ENCODE peak calls at places on chromosomes 4 and X, in nine cellular contexts. N, V, Q, R, W, J, Z, K and D are unnamed samples.

GRCh38 chr4:175531405-175532091 is 280.5 kb downstream of the GPM6A start:
- DNase-seq in N (no peak), V (no peak), Q (no peak), R (peak; percentile 82), W (no peak), J (no peak), Z (no peak), K (peak; percentile 14), D (no peak)

GRCh38 chrX:119981286-119982070 is 37.9 kb upstream of the NKAP start:
- DNase-seq in N (peak; percentile 4), V (no peak), Q (no peak), R (peak; percentile 49), W (no peak), J (peak; percentile 26), Z (no peak), K (peak; percentile 33), D (peak; percentile 72)

GRCh38 chr4:46946914-46947313 is 37.9 kb upstream of the COX7B2 start:
- DNase-seq in N (no peak), V (no peak), Q (no peak), R (peak; percentile 26), W (no peak), J (no peak), Z (no peak), K (peak; percentile 86), D (peak; percentile 15)

GRCh38 chr4:86815653-86816052 is 33.5 kb downstream of the SLC10A6 start:
- DNase-seq in N (no peak), V (no peak), Q (no peak), R (no peak), W (no peak), J (no peak), Z (no peak), K (no peak), D (no peak)

GRCh38 chr4:73770917-73771316 is 30.5 kb downstream of the CXCL8 start:
- DNase-seq in N (no peak), V (no peak), Q (no peak), R (no peak), W (no peak), J (no peak), Z (no peak), K (no peak), D (peak; percentile 55)

GRCh38 chr4:133493776-133494175 is 344.7 kb downstream of the PCDH10 start:
- DNase-seq in N (no peak), V (no peak), Q (no peak), R (no peak), W (no peak), J (no peak), Z (no peak), K (no peak), D (no peak)

GRCh38 chr4:128812360-128812958 is 3.0 kb downstream of the JADE1 start:
- DNase-seq in N (peak; percentile 17), V (peak; percentile 29), Q (no peak), R (peak; percentile 92), W (peak; percentile 35), J (no peak), Z (peak; percentile 40), K (peak; percentile 83), D (peak; percentile 62)

GRCh38 chr4:88960576-88960975 is 96.4 kb downstream of the FAM13A start:
- DNase-seq in N (no peak), V (no peak), Q (no peak), R (no peak), W (no peak), J (no peak), Z (no peak), K (no peak), D (no peak)

GRCh38 chrX:121169099-121170035 is 122.0 kb downstream of the GLUD2 start:
- DNase-seq in N (no peak), V (no peak), Q (no peak), R (no peak), W (no peak), J (no peak), Z (no peak), K (no peak), D (no peak)

GRCh38 chr4:78058591-78059523 is 1.7 kb downstream of the FRAS1 start:
- DNase-seq in N (peak; percentile 12), V (no peak), Q (no peak), R (peak; percentile 68), W (no peak), J (peak; percentile 6), Z (no peak), K (peak; percentile 36), D (peak; percentile 23)

GRCh38 chr4:128573781-128574508 is 235.6 kb upstream of the JADE1 start:
- DNase-seq in N (no peak), V (no peak), Q (no peak), R (peak; percentile 89), W (no peak), J (no peak), Z (no peak), K (peak; percentile 74), D (no peak)

GRCh38 chr4:81421346-81422218 is 50.1 kb downstream of the RASGEF1B start:
- DNase-seq in N (no peak), V (no peak), Q (no peak), R (peak; percentile 36), W (no peak), J (no peak), Z (no peak), K (no peak), D (no peak)

GRCh38 chr4:996030-996993 is 3.1 kb upstream of the SLC26A1 start:
- DNase-seq in N (no peak), V (no peak), Q (no peak), R (no peak), W (no peak), J (no peak), Z (no peak), K (no peak), D (no peak)

GRCh38 chr4:138680251-138680650 is 335.3 kb upstream of the NOCT start:
- DNase-seq in N (no peak), V (no peak), Q (no peak), R (no peak), W (no peak), J (no peak), Z (no peak), K (no peak), D (no peak)

GRCh38 chr4:147693202-147693601 is 9.2 kb upstream of the PRMT9 start:
- DNase-seq in N (no peak), V (no peak), Q (no peak), R (no peak), W (no peak), J (no peak), Z (no peak), K (no peak), D (no peak)

GRCh38 chrX:13077168-13077567 is 32.7 kb upstream of the FAM9C start:
- DNase-seq in N (no peak), V (no peak), Q (no peak), R (peak; percentile 63), W (no peak), J (peak; percentile 52), Z (no peak), K (peak; percentile 73), D (no peak)

GRCh38 chrX:10022273-10022541 is 55.0 kb downstream of the CLDN34 start:
- DNase-seq in N (no peak), V (no peak), Q (no peak), R (no peak), W (no peak), J (no peak), Z (no peak), K (no peak), D (no peak)

GRCh38 chr4:40750461-40751258 is 905 bp downstream of the NSUN7 start:
- DNase-seq in N (no peak), V (no peak), Q (no peak), R (peak; percentile 35), W (no peak), J (no peak), Z (no peak), K (peak; percentile 38), D (no peak)

GRCh38 chr4:105092356-105092755 is 54.3 kb upstream of the TET2 start:
- DNase-seq in N (peak; percentile 40), V (no peak), Q (no peak), R (peak; percentile 80), W (no peak), J (no peak), Z (no peak), K (no peak), D (no peak)

GRCh38 chrX:149003863-149004660 is 501.0 kb downstream of the IDS start:
- DNase-seq in N (no peak), V (no peak), Q (no peak), R (no peak), W (no peak), J (no peak), Z (no peak), K (peak; percentile 0), D (no peak)

GRCh38 chr4:119508281-119508680 is 120.3 kb downstream of the PDE5A start:
- DNase-seq in N (no peak), V (no peak), Q (no peak), R (no peak), W (no peak), J (no peak), Z (no peak), K (no peak), D (no peak)